ENCODE peak calls at places on chromosomes 3 and 15, in five cellular contexts. Q is A549, U is ovary, T is Peyer's patch, X is spleen. G is an unnamed sample.

GRCh38 chr3:118480101-118480860 is 554.4 kb downstream of the IGSF11 start:
- DNase-seq in Q (no peak), U (no peak), T (no peak), X (no peak), G (no peak)

GRCh38 chr15:67504796-67505195 is 16.1 kb upstream of the C15orf61 start:
- DNase-seq in Q (no peak), U (no peak), T (no peak), X (no peak), G (no peak)

GRCh38 chr15:70180186-70180875 is 82.6 kb upstream of the TLE3 start:
- DNase-seq in Q (no peak), U (no peak), T (no peak), X (peak), G (no peak)

GRCh38 chr3:197494366-197495058 is 61.3 kb downstream of the BDH1 start:
- DNase-seq in Q (peak), U (no peak), T (no peak), X (no peak), G (no peak)

GRCh38 chr15:99993681-99994131 is 260.5 kb upstream of the LYSMD4 start:
- DNase-seq in Q (no peak), U (no peak), T (no peak), X (peak), G (no peak)

GRCh38 chr15:97941572-97941971 is 18.9 kb upstream of the ARRDC4 start:
- DNase-seq in Q (no peak), U (no peak), T (no peak), X (no peak), G (no peak)

GRCh38 chr3:115697263-115698053 is 74.1 kb downstream of the GAP43 start:
- DNase-seq in Q (no peak), U (no peak), T (no peak), X (no peak), G (no peak)

GRCh38 chr15:37824717-37825382 is 109.6 kb upstream of the TMCO5A start:
- DNase-seq in Q (peak), U (no peak), T (no peak), X (no peak), G (no peak)

GRCh38 chr15:29141908-29142747 is 127.5 kb downstream of the NSMCE3 start:
- DNase-seq in Q (no peak), U (no peak), T (peak), X (no peak), G (no peak)

GRCh38 chr15:88546248-88547129 is at the start of gene DET1:
- DNase-seq in Q (peak), U (peak), T (peak), X (peak), G (peak)

GRCh38 chr15:78979456-78980320 is 34.8 kb upstream of the CTSH start:
- DNase-seq in Q (peak), U (peak), T (peak), X (no peak), G (peak)

GRCh38 chr3:148467341-148467740 is 230.4 kb upstream of the AGTR1 start:
- DNase-seq in Q (no peak), U (no peak), T (no peak), X (no peak), G (no peak)

GRCh38 chr3:128274837-128275236 is 121.6 kb downstream of the EEFSEC start:
- DNase-seq in Q (no peak), U (no peak), T (no peak), X (no peak), G (no peak)

GRCh38 chr3:194418671-194419070 is 19.6 kb upstream of the GP5 start:
- DNase-seq in Q (no peak), U (no peak), T (no peak), X (no peak), G (no peak)

GRCh38 chr3:64351713-64352595 is 126.7 kb upstream of the PRICKLE2 start:
- DNase-seq in Q (peak), U (no peak), T (no peak), X (no peak), G (no peak)

GRCh38 chr15:51227967-51228783 is 110.2 kb downstream of the CYP19A1 start:
- DNase-seq in Q (peak), U (no peak), T (no peak), X (no peak), G (peak)

GRCh38 chr15:91670108-91670507 is 183.4 kb upstream of the SLCO3A1 start:
- DNase-seq in Q (no peak), U (no peak), T (no peak), X (no peak), G (no peak)
- TF ChIP-seq CTCF in Q (no peak), U (no peak), T (no peak), X (no peak), G (no peak)

GRCh38 chr3:42906085-42906904 is at the start of gene ZNF662:
- DNase-seq in Q (no peak), U (peak), T (no peak), X (peak), G (peak)
- TF ChIP-seq POLR2A in Q (no peak), U (peak), T (no peak), X (no peak), G (no peak)

DNA sequence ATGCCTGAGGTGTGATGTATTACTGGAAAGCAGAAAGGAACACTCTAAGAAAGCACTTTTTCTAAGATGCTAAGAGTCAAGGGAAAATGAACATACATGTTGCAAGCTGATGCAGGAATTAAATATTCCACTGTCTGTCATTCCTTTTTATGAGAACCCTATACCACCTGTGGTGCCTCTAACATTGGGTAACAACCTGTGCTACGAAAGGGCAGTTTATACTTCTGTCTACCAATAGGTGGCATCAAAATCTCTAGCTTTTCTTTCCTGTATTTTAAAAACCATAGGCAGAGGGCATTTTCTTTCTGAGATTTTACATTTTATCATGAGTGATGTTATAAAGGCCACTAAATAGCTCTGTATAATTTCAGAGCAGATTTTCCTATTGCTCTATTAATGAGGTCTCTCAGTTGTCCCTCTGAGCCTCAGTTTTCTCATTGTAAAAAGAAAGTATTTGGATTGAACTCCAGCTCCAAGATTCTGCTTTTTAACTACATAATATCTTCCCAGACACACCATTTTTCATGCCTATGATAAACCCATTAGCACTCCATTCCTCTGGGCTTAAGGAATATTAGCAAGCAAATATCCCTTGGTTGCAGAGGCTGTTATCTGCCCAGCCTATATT is 3.5 kb upstream of the CPNE4 start:
- DNase-seq in Q (peak), U (no peak), T (no peak), X (no peak), G (no peak)
- TF ChIP-seq CTCF in Q (peak), U (no peak), T (peak), X (peak), G (peak)

GRCh38 chr15:74847462-74847861 is 4.5 kb upstream of the ULK3 start:
- DNase-seq in Q (no peak), U (no peak), T (no peak), X (no peak), G (peak)

GRCh38 chr15:74854453-74854852 is 11.5 kb upstream of the ULK3 start:
- DNase-seq in Q (no peak), U (no peak), T (no peak), X (no peak), G (no peak)

GRCh38 chr15:74855857-74856256 is 12.9 kb upstream of the ULK3 start:
- DNase-seq in Q (no peak), U (no peak), T (no peak), X (no peak), G (no peak)

GRCh38 chr15:74850398-74850797 is 7.4 kb upstream of the ULK3 start:
- DNase-seq in Q (no peak), U (no peak), T (no peak), X (no peak), G (no peak)

DNA sequence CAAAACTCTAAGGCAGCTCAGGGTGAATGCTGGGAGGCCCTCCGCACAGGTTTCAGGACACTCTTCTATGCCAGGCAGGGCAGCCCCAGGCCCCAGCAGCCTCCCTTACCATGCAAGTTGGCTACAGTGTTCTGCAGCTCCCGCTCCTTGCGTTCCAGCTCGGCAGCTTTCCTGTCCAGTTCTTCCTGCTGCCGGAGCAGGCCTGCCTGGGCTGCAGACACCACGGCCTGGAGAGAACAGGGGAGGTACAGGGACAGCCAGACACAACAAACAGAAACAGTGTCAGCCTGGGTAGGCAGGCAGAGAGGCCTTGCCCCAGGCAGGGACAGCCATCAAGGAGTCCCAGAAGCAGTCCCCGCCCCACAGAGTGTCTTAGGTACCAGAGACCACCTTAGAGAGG is 9.0 kb upstream of the ULK3 start:
- DNase-seq in Q (no peak), U (no peak), T (no peak), X (no peak), G (no peak)
- TF ChIP-seq POLR2A in Q (no peak), U (no peak), T (no peak), X (no peak), G (no peak)

GRCh38 chr15:40106203-40107161 is 2.2 kb downstream of the BMF start:
- DNase-seq in Q (peak), U (peak), T (peak), X (peak), G (no peak)
- TF ChIP-seq CTCF in Q (no peak), U (no peak), T (peak), X (no peak), G (no peak)

GRCh38 chr3:14691719-14692118 is 16.8 kb downstream of the C3orf20 start:
- DNase-seq in Q (no peak), U (no peak), T (no peak), X (no peak), G (no peak)
- TF ChIP-seq POLR2A in Q (no peak), U (no peak), T (no peak), X (no peak), G (no peak)

GRCh38 chr3:56494679-56495322 is 26.5 kb upstream of the ERC2 start:
- DNase-seq in Q (peak), U (peak), T (peak), X (peak), G (peak)
- TF ChIP-seq CTCF in Q (peak), U (peak), T (peak), X (peak), G (peak)

G was measured in heart left ventricle.